ENCODE peak calls at places on chromosomes 4 and X, in seven cellular contexts. C is activated T-cell treated with anti-CD3 and anti-CD28 coated beads for 1 hour, D is MCF 10A, P is A172, S is AG20443, O is NCI-H69, W is RPMI8226. G is an unnamed sample.

GRCh38 chr4:128590034-128590740 is 219.3 kb upstream of the JADE1 start:
- DNase-seq in S (no peak), P (no peak), O (no peak), W (no peak), C (no peak), D (no peak), G (no peak)

GRCh38 chr4:182806259-182807252 is 110.6 kb downstream of the DCTD start:
- DNase-seq in S (peak; percentile 89), P (peak; percentile 52), C (peak; percentile 59), W (peak; percentile 66), O (peak; percentile 83), D (peak; percentile 62), G (peak; percentile 16)

GRCh38 chr4:145734576-145735329 is 54.8 kb downstream of the C4orf51 start:
- DNase-seq in O (no peak), P (peak; percentile 95), D (peak; percentile 98), C (no peak), S (peak; percentile 89), W (no peak), G (peak; percentile 97)

GRCh38 chr4:154604696-154605200 is 7.7 kb downstream of the FGG start:
- DNase-seq in D (no peak), C (no peak), S (no peak), O (no peak), W (no peak), P (no peak), G (no peak)

GRCh38 chr4:169841776-169842175 is 84.0 kb upstream of the HPF1 start:
- DNase-seq in C (no peak), S (no peak), O (peak; percentile 2), P (no peak), W (no peak), D (peak; percentile 51), G (no peak)

GRCh38 chr4:24763631-24764302 is 31.6 kb upstream of the SOD3 start:
- DNase-seq in C (no peak), O (peak; percentile 2), S (peak; percentile 50), P (peak; percentile 27), W (no peak), D (peak; percentile 88), G (peak; percentile 80)

GRCh38 chrX:119604778-119605177 is 1.4 kb downstream of the NKRF start:
- DNase-seq in O (peak; percentile 34), D (no peak), S (no peak), W (no peak), C (no peak), P (no peak), G (no peak)

GRCh38 chr4:17762705-17763104 is 18.7 kb downstream of the FAM184B start:
- DNase-seq in D (peak; percentile 65), S (peak; percentile 18), C (no peak), P (no peak), O (peak; percentile 51), W (peak; percentile 30), G (peak; percentile 40)

GRCh38 chrX:17878028-17878670 is 17.1 kb upstream of the RAI2 start:
- DNase-seq in P (no peak), C (no peak), D (no peak), S (no peak), W (no peak), O (no peak), G (no peak)

GRCh38 chr4:126396703-126397102 is 1081.9 kb downstream of the FAT4 start:
- DNase-seq in P (no peak), O (no peak), W (no peak), D (no peak), S (no peak), C (no peak), G (no peak)

GRCh38 chr4:67918428-67918827 is 34.6 kb upstream of the TMPRSS11D start:
- DNase-seq in S (no peak), C (no peak), W (no peak), P (no peak), D (peak; percentile 28), O (peak; percentile 0), G (no peak)

GRCh38 chrX:42087960-42088359 is 164.6 kb upstream of the CASK start:
- DNase-seq in P (no peak), O (no peak), W (no peak), C (no peak), D (no peak), S (no peak), G (no peak)

GRCh38 chrX:44012484-44013096 is 39.4 kb upstream of the NDP start:
- DNase-seq in S (peak; percentile 63), P (peak; percentile 99), W (no peak), C (no peak), D (peak; percentile 91), O (no peak), G (peak; percentile 82)

GRCh38 chr4:3176625-3177229 is 72.2 kb upstream of the MSANTD1 start:
- DNase-seq in S (no peak), D (no peak), W (no peak), O (peak; percentile 91), P (no peak), C (no peak), G (no peak)

G was measured in NCI-H226.